ENCODE peak calls at places on chromosome 2, in six cellular contexts. S, R, L, B, O and M are unnamed samples.

GRCh38 chr2:216445489-216445888 is 33.2 kb downstream of the SMARCAL1 start:
- DNase-seq in S (no peak), R (no peak), L (no peak), B (no peak), O (no peak), M (no peak)

GRCh38 chr2:138877421-138877820 is 97.2 kb upstream of the NXPH2 start:
- DNase-seq in S (no peak), R (peak), L (no peak), B (no peak), O (peak), M (no peak)

GRCh38 chr2:239146741-239147181 is 254.1 kb downstream of the HDAC4 start:
- DNase-seq in S (no peak), R (no peak), L (no peak), B (no peak), O (no peak), M (no peak)

GRCh38 chr2:138415891-138416494 is 85.6 kb upstream of the SPOPL start:
- DNase-seq in S (peak), R (peak), L (no peak), B (no peak), O (peak), M (no peak)

GRCh38 chr2:48592067-48592466 is 25.6 kb upstream of the GTF2A1L start:
- DNase-seq in S (no peak), R (no peak), L (no peak), B (no peak), O (no peak), M (no peak)

GRCh38 chr2:191691016-191691725 is 13.2 kb downstream of the NABP1 start:
- DNase-seq in S (peak), R (peak), L (peak), B (peak), O (no peak), M (peak)

GRCh38 chr2:130735200-130735599 is 6.3 kb downstream of the GPR148 start:
- DNase-seq in S (no peak), R (no peak), L (no peak), B (no peak), O (no peak), M (no peak)

GRCh38 chr2:208937521-208937920 is 486.3 kb upstream of the MAP2 start:
- DNase-seq in S (no peak), R (no peak), L (no peak), B (no peak), O (no peak), M (no peak)

GRCh38 chr2:174972924-174973323 is 32.3 kb downstream of the CHN1 start:
- DNase-seq in S (peak), R (peak), L (no peak), B (no peak), O (no peak), M (no peak)

GRCh38 chr2:28300921-28301341 is 91.7 kb upstream of the FOSL2 start:
- DNase-seq in S (peak), R (no peak), L (no peak), B (no peak), O (no peak), M (peak)

GRCh38 chr2:228658998-228659397 is 477.5 kb upstream of the SPHKAP start:
- DNase-seq in S (peak), R (peak), L (no peak), B (no peak), O (no peak), M (no peak)

GRCh38 chr2:4618630-4619228 is 915.4 kb downstream of the DCDC2C start:
- DNase-seq in S (no peak), R (peak), L (no peak), B (no peak), O (no peak), M (no peak)

GRCh38 chr2:180122874-180123273 is 115.8 kb upstream of the CWC22 start:
- DNase-seq in S (peak), R (peak), L (no peak), B (no peak), O (no peak), M (no peak)

GRCh38 chr2:69601179-69601612 is 42.3 kb downstream of the AAK1 start:
- DNase-seq in S (peak), R (peak), L (no peak), B (no peak), O (peak), M (peak)

GRCh38 chr2:201320257-201320656 is 36.9 kb downstream of the FLACC1 start:
- DNase-seq in S (no peak), R (no peak), L (no peak), B (no peak), O (no peak), M (no peak)

GRCh38 chr2:127683056-127683455 is 7.7 kb upstream of the LIMS2 start:
- DNase-seq in S (no peak), R (no peak), L (no peak), B (no peak), O (no peak), M (no peak)

GRCh38 chr2:121335294-121336290 is 50.6 kb upstream of the TFCP2L1 start:
- DNase-seq in S (no peak), R (no peak), L (no peak), B (no peak), O (no peak), M (no peak)

GRCh38 chr2:6525371-6525770 is 340.3 kb downstream of the CMPK2 start:
- DNase-seq in S (no peak), R (no peak), L (no peak), B (peak), O (no peak), M (no peak)

GRCh38 chr2:121212661-121213325 is 72.2 kb downstream of the TFCP2L1 start:
- DNase-seq in S (no peak), R (no peak), L (peak), B (no peak), O (no peak), M (no peak)

GRCh38 chr2:39265315-39265714 is 21.5 kb upstream of the CDKL4 start:
- DNase-seq in S (no peak), R (no peak), L (no peak), B (no peak), O (no peak), M (no peak)

GRCh38 chr2:75465317-75465998 is 95.3 kb downstream of the EVA1A start:
- DNase-seq in S (peak), R (peak), L (no peak), B (peak), O (peak), M (peak)

GRCh38 chr2:101300164-101300563 is 8.3 kb downstream of the RNF149 start:
- DNase-seq in S (no peak), R (no peak), L (no peak), B (no peak), O (no peak), M (no peak)

GRCh38 chr2:235533203-235533602 is 39.4 kb downstream of the AGAP1 start:
- DNase-seq in S (peak), R (no peak), L (no peak), B (no peak), O (no peak), M (no peak)

GRCh38 chr2:39202639-39203369 is 41.0 kb downstream of the CDKL4 start:
- DNase-seq in S (peak), R (peak), L (peak), B (no peak), O (no peak), M (no peak)

DNA sequence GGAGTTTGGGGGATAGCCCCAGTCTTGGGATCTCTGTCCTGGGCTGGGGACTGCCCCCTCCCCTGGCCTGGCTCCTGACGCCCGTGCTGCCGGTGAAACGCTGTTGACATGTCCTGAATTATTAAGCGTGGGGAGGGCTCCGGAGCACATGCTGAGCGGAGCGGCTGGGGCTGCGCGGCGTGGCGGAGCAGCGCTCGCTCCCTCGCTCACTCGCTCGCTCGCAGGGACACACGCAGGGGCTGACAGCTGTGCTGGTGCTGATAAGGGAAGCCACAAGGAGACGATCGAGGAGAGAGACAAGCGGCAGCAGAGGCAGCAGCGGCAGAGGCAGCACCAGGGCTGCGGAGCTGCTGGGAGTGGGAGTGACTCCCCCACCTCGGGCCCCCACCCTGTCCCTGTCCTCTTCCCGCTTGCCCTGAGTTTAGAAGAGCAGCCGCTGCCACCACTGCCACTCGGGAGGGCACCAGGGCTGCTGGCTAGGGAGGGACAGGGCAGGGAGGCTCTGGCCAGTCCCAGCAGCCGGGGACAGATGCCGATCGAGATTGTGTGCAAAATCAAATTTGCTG is at the start of gene ASIC4:
- DNase-seq in S (no peak), R (no peak), L (peak), B (peak), O (no peak), M (no peak)
- TF ChIP-seq EZH2 in S (no peak), R (no peak), L (peak), B (no peak), O (no peak), M (no peak)

DNA sequence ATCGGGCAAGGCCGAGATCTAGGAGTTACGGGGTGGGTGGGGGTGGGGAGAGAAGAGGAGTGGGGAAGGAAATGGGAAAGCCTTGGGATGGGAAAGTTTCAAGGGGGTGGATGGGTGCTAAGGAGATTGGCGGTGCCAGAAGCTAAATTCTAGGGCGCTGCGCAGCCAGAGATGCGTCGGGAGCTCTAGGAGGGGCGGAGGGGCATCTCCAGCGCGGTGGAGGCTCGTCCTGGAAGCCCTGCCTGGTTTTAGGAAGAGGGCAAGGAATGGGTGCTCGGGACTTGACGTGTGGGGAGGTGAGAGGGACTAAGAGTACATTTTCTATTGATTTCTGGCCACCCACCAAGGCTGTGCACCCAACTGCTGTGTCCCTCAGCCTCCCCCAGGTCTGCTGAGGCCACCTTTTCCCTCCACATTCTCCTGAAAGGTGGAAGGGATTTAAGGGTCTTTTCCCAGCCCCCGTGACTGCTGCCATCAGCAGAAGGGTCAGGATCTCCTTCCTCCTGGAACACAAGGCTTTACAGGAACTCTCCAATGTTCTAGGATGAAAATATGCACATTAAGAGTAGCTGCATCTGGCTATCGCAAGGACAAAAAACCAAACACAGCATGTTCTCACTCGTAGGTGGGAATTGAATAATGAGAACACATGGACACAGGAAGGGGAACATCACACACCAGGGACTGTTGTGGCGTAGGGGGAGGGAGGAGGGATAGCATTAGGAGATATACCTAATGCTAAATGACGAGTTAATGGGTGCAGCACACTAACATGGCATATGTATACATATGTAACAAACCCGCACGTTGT is 1.4 kb downstream of the C2orf72 start:
- DNase-seq in S (no peak), R (no peak), L (peak), B (peak), O (no peak), M (no peak)
- TF ChIP-seq EZH2 in S (peak), R (no peak), L (no peak), B (peak), O (no peak), M (no peak)

DNA sequence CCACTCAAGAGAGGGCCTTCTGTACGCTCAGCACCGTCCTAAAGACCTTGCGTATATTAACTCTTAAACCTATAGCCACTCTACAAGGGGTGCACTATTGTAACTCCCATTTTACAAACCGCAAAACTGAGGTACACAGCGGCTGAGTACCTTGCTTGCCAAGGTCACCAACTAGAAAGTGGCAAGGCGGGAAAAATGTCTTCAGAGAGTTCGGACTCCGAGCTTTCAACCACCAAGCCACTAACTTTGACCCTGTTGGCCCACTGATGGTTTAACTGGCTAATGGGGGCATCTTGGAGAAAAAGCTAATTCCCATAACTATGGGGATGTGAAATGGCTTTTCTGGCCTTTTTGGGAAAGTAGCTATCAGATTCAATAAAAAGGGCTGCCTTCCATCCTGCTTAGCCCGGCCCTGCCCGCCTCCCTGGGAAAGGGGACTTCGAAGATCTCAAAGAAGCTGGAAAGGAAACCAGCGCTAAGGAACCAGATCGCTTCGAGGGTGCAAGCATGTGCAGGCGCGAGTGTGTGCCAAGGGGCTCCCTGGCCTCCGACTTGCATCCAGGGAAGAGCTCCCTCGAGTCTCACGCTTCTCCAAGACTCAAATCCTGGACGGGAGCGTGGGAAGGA is 2.4 kb upstream of the SP5 start:
- DNase-seq in S (no peak), R (no peak), L (peak), B (peak), O (no peak), M (no peak)
- TF ChIP-seq EZH2 in S (no peak), R (no peak), L (peak), B (peak), O (no peak), M (peak)

GRCh38 chr2:17877811-17878221 is 651 bp upstream of the KCNS3 start:
- DNase-seq in S (peak), R (no peak), L (peak), B (peak), O (no peak), M (peak)

GRCh38 chr2:17879137-17879912 is 858 bp downstream of the KCNS3 start:
- DNase-seq in S (peak), R (peak), L (peak), B (peak), O (peak), M (peak)

GRCh38 chr2:17876590-17876989 is 1.9 kb upstream of the KCNS3 start:
- DNase-seq in S (no peak), R (no peak), L (no peak), B (no peak), O (no peak), M (no peak)

GRCh38 chr2:17879913-17880274 is 1.4 kb downstream of the KCNS3 start:
- DNase-seq in S (no peak), R (no peak), L (no peak), B (no peak), O (no peak), M (peak)

GRCh38 chr2:17878222-17879136 is at the start of gene KCNS3:
- DNase-seq in S (peak), R (peak), L (peak), B (peak), O (peak), M (peak)
- TF ChIP-seq EZH2 in S (peak), R (no peak), L (no peak), B (peak), O (no peak), M (peak)